ENCODE peak calls at places on chromosomes 11 and 22, in five cellular contexts. One of them, this sample, is unnamed.

GRCh38 chr11:73227571-73228211 is 9.6 kb downstream of the P2RY2 start:
- DNase-seq in NCI-H69: peak
- DNase-seq in mesothelial cell of epicardium: peak
- DNase-seq in astrocyte of the spinal cord: no peak
- DNase-seq in AG04450: no peak
- DNase-seq in this sample: no peak

GRCh38 chr11:131471976-131472375 is 101.6 kb downstream of the NTM start:
- DNase-seq in AG04450: no peak
- DNase-seq in NCI-H69: no peak
- DNase-seq in mesothelial cell of epicardium: no peak
- DNase-seq in astrocyte of the spinal cord: no peak
- DNase-seq in this sample: no peak

GRCh38 chr11:109956124-109956793 is 136.9 kb upstream of the ZC3H12C start:
- DNase-seq in mesothelial cell of epicardium: no peak
- DNase-seq in NCI-H69: peak
- DNase-seq in astrocyte of the spinal cord: no peak
- DNase-seq in AG04450: no peak
- DNase-seq in this sample: no peak

GRCh38 chr11:15665368-15665871 is 550.7 kb downstream of the INSC start:
- DNase-seq in astrocyte of the spinal cord: no peak
- DNase-seq in mesothelial cell of epicardium: no peak
- DNase-seq in AG04450: no peak
- DNase-seq in NCI-H69: no peak
- DNase-seq in this sample: no peak

GRCh38 chr11:2726964-2727363 is 27.2 kb upstream of the KCNQ1OT1 start:
- DNase-seq in AG04450: no peak
- DNase-seq in NCI-H69: no peak
- DNase-seq in mesothelial cell of epicardium: no peak
- DNase-seq in astrocyte of the spinal cord: no peak
- DNase-seq in this sample: no peak

GRCh38 chr11:35064114-35064800 is 74.7 kb upstream of the CD44 start:
- DNase-seq in NCI-H69: peak
- DNase-seq in AG04450: no peak
- DNase-seq in astrocyte of the spinal cord: peak
- DNase-seq in mesothelial cell of epicardium: no peak
- DNase-seq in this sample: no peak

GRCh38 chr11:32630844-32631243 is 47.2 kb downstream of the EIF3M start:
- DNase-seq in mesothelial cell of epicardium: no peak
- DNase-seq in AG04450: no peak
- DNase-seq in NCI-H69: peak
- DNase-seq in astrocyte of the spinal cord: no peak
- DNase-seq in this sample: no peak

GRCh38 chr11:9616042-9616640 is 42.7 kb downstream of the WEE1 start:
- DNase-seq in astrocyte of the spinal cord: no peak
- DNase-seq in AG04450: no peak
- DNase-seq in mesothelial cell of epicardium: no peak
- DNase-seq in NCI-H69: no peak
- DNase-seq in this sample: no peak

GRCh38 chr11:14341968-14342367 is 17.0 kb downstream of the RRAS2 start:
- DNase-seq in mesothelial cell of epicardium: no peak
- DNase-seq in astrocyte of the spinal cord: no peak
- DNase-seq in AG04450: no peak
- DNase-seq in NCI-H69: no peak
- DNase-seq in this sample: no peak

GRCh38 chr11:116970485-116971292 is 127.5 kb downstream of the SIK3 start:
- DNase-seq in mesothelial cell of epicardium: no peak
- DNase-seq in NCI-H69: no peak
- DNase-seq in AG04450: no peak
- DNase-seq in astrocyte of the spinal cord: no peak
- DNase-seq in this sample: no peak

GRCh38 chr22:28594076-28594783 is 85.4 kb downstream of the TTC28 start:
- DNase-seq in NCI-H69: peak
- DNase-seq in AG04450: no peak
- DNase-seq in astrocyte of the spinal cord: no peak
- DNase-seq in mesothelial cell of epicardium: no peak
- DNase-seq in this sample: no peak

GRCh38 chr22:19149047-19149883 is 827 bp downstream of the GSC2 start:
- DNase-seq in astrocyte of the spinal cord: no peak
- DNase-seq in AG04450: no peak
- DNase-seq in NCI-H69: peak
- DNase-seq in mesothelial cell of epicardium: peak
- DNase-seq in this sample: no peak

GRCh38 chr11:70489276-70489675 is 90.9 kb downstream of the CTTN start:
- DNase-seq in AG04450: no peak
- DNase-seq in astrocyte of the spinal cord: no peak
- DNase-seq in NCI-H69: no peak
- DNase-seq in mesothelial cell of epicardium: no peak
- DNase-seq in this sample: no peak

This sample was measured in AG04449.